ENCODE peak calls at places on chromosomes 6 and 20, in four cellular contexts. L is HTR-8/SVneo, Z is ACHN, U is NCI-H1417. N is an unnamed sample.

GRCh38 chr6:149129401-149130077 is 188.0 kb upstream of the TAB2 start:
- DNase-seq in L (no peak), Z (peak), U (no peak), N (no peak)

GRCh38 chr6:7543761-7544424 is 2.4 kb downstream of the DSP start:
- DNase-seq in L (no peak), Z (no peak), U (no peak), N (no peak)

GRCh38 chr20:18588554-18589043 is 745 bp downstream of the DTD1 start:
- DNase-seq in L (no peak), Z (no peak), U (peak), N (no peak)

GRCh38 chr6:89887452-89888137 is 6.7 kb upstream of the GJA10 start:
- DNase-seq in L (no peak), Z (no peak), U (no peak), N (no peak)

GRCh38 chr6:18359237-18359885 is 27.8 kb upstream of the RNF144B start:
- DNase-seq in L (no peak), Z (no peak), U (no peak), N (no peak)

GRCh38 chr6:130694617-130695016 is 132.6 kb upstream of the SMLR1 start:
- DNase-seq in L (no peak), Z (no peak), U (no peak), N (no peak)

GRCh38 chr6:135498178-135498841 is 770 bp upstream of the AHI1 start:
- DNase-seq in L (peak), Z (peak), U (peak), N (peak)

GRCh38 chr6:10954590-10955010 is 67.7 kb downstream of the SYCP2L start:
- DNase-seq in L (peak), Z (peak), U (peak), N (peak)

GRCh38 chr6:82862543-82862942 is 203.1 kb downstream of the UBE3D start:
- DNase-seq in L (no peak), Z (peak), U (no peak), N (no peak)